ENCODE peak calls at places on chromosomes 4 and X, in seven cellular contexts. N is sigmoid colon, H is prostate gland, V is transverse colon, W is HL-60, O is suprapubic skin, R is Panc1. M is an unnamed sample.

GRCh38 chrX:70979136-70979762 is 48.4 kb upstream of the SLC7A3 start:
- DNase-seq in N (no peak), R (no peak), V (no peak), H (no peak), O (no peak), W (peak; percentile 16), M (no peak)

GRCh38 chr4:183746305-183747229 is 87.5 kb downstream of the TRAPPC11 start:
- DNase-seq in O (no peak), W (no peak), N (no peak), V (no peak), R (no peak), H (peak; percentile 74), M (no peak)

GRCh38 chr4:94244829-94245185 is 37.1 kb downstream of the SMARCAD1 start:
- DNase-seq in O (no peak), H (no peak), N (no peak), W (no peak), V (no peak), R (no peak), M (no peak)

GRCh38 chr4:32196950-32197688 is 1477.0 kb downstream of the PCDH7 start:
- DNase-seq in R (no peak), W (no peak), O (no peak), H (no peak), N (no peak), V (no peak), M (no peak)

GRCh38 chrX:15619053-15619772 is 18.5 kb upstream of the ACE2 start:
- DNase-seq in O (no peak), N (no peak), H (peak; percentile 40), V (peak; percentile 11), R (no peak), W (no peak), M (no peak)

GRCh38 chr4:20520901-20521300 is 179.4 kb upstream of the PACRGL start:
- DNase-seq in R (no peak), V (no peak), H (no peak), N (no peak), W (no peak), O (no peak), M (no peak)

GRCh38 chrX:42085836-42086235 is 162.5 kb upstream of the CASK start:
- DNase-seq in N (no peak), W (no peak), V (no peak), H (no peak), R (no peak), O (no peak), M (no peak)

GRCh38 chr4:163515198-163515597 is 20.7 kb downstream of the TMA16 start:
- DNase-seq in R (no peak), H (no peak), N (no peak), W (no peak), O (no peak), V (no peak), M (peak; percentile 47)

GRCh38 chrX:8955521-8955920 is 78.4 kb downstream of the FAM9B start:
- DNase-seq in R (no peak), N (no peak), H (no peak), O (no peak), W (no peak), V (no peak), M (no peak)

GRCh38 chr4:183256756-183257385 is 63.2 kb downstream of the CLDN22 start:
- DNase-seq in W (peak; percentile 30), R (no peak), V (peak; percentile 38), O (no peak), N (peak; percentile 73), H (no peak), M (peak; percentile 73)

GRCh38 chr4:166657261-166657660 is 577.0 kb downstream of the SPOCK3 start:
- DNase-seq in O (no peak), R (no peak), V (no peak), H (no peak), W (no peak), N (no peak), M (no peak)

GRCh38 chr4:11436673-11437072 is 8.0 kb upstream of the HS3ST1 start:
- DNase-seq in H (no peak), N (no peak), V (no peak), O (no peak), R (no peak), W (no peak), M (peak; percentile 82)

GRCh38 chr4:11441182-11441556 is 12.5 kb upstream of the HS3ST1 start:
- DNase-seq in H (no peak), W (no peak), N (no peak), V (no peak), R (no peak), O (no peak), M (no peak)

GRCh38 chr4:11440481-11441181 is 11.9 kb upstream of the HS3ST1 start:
- DNase-seq in W (no peak), V (no peak), H (no peak), O (no peak), N (no peak), R (no peak), M (no peak)

GRCh38 chr4:11439836-11440235 is 11.1 kb upstream of the HS3ST1 start:
- DNase-seq in H (no peak), W (peak; percentile 60), V (no peak), N (no peak), R (no peak), O (no peak), M (no peak)

GRCh38 chr4:11438647-11439046 is 10.0 kb upstream of the HS3ST1 start:
- DNase-seq in N (no peak), O (no peak), R (no peak), H (peak; percentile 43), W (no peak), V (no peak), M (no peak)
- H3K4me3 ChIP-seq in N (no peak overlapping the region), O (no peak overlapping the region), R (no peak overlapping the region), H (no peak overlapping the region), W (no peak overlapping the region), V (no peak overlapping the region), M (no peak overlapping the region)

DNA sequence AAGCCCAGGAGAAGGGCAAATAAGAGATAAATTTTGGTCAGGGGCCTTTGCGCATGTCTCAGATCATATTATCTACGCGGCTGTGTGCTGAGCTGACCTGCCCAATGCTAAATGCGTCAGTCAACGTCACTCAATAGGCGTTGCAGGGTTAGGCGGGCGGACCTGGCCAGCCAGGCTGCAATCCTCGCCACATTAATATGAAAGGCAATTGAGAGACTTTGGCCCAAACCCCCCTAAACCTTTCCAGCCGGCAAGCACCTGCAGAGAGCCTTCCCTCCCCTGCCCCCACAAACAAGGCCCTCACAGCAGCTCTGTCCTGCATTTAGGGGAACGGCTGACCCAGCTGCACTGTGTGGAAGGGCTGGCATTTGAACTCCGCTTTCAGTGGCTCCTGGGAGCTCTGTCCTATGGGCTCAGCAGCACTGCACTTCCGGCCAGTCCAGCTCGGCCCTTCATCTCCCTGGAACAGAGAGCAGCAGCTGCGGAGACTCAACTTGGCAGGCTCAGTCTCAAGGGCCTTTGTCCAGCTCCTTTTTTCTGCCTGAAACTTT is 133.5 kb downstream of the AFAP1 start:
- DNase-seq in R (no peak), N (peak; percentile 95), O (peak; percentile 81), W (no peak), V (peak; percentile 62), H (peak; percentile 27), M (peak; percentile 70)
- TF ChIP-seq POLR2AphosphoS5 in R (no peak), N (peak; percentile 86), O (no peak), W (no peak), V (peak; percentile 57), H (no peak), M (peak; percentile 72)

DNA sequence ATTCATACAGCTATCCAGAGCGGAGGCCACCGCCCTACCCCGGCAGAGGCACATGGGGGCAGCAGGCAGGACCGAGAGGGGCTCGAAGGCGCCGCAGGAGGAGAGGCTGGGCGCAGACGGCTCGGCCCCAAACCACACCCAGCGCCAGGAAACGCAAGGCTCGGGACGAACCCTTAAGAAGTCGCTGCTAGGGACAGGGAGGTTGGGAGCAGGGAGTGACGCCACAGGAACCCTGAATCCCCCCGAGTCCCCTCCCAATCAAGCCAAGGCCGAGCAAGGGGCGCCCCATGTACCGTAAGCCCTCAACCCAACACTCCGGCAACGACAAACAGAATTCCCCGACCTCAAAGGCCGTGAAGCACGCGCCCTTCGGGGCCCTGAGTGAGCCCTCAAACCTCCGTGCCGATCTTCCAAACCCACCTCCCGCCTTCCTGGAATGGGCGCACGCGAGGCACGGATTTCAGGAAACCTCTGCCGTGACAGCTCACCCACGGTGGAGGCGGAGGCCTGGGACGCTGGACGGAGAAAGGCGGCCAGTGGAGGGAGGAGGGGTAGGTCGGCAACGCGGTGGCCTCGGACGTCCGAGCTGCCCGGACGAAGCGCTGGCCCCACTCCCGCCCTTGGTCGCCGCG is 1.8 kb downstream of the ZFYVE28 start:
- DNase-seq in V (peak; percentile 68), W (no peak), O (no peak), H (no peak), N (no peak), R (no peak), M (peak; percentile 85)
- H3K27ac ChIP-seq in V (peak overlapping the region; percentile 79), W (no peak overlapping the region), O (peak overlapping the region; percentile 65), H (no peak overlapping the region), N (no peak overlapping the region), R (peak overlapping the region; percentile 93), M (peak overlapping the region; percentile 63)

GRCh38 chr4:109560687-109561452 is 824 bp downstream of the MCUB start:
- DNase-seq in W (peak; percentile 26), R (no peak), H (peak; percentile 12), V (peak; percentile 37), O (peak; percentile 83), N (peak; percentile 73), M (no peak)
- H3K4me3 ChIP-seq in W (peak overlapping the region; percentile 63), R (peak overlapping the region; percentile 69), H (peak overlapping the region; percentile 53), V (peak overlapping the region; percentile 82), O (peak overlapping the region; percentile 79), N (peak overlapping the region; percentile 51), M (peak overlapping the region; percentile 87)

DNA sequence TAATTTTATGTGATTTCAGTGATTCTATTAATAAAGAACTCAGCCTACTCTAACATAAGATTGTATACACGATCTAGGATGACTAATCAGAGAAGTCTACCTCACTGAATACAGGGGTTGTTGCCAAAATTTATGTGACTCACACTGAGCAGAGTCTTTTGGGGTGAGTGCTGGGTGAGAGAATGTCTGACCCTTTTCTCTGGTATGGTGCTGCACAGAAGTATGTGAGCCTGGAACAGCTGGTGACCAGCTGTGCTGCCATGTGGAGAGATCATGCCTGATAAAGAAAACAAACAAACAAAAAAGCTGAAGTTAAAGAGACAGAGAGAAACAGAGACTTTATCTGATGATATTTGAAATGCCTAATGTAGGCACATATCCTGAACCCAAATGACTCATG is 618.1 kb upstream of the GRIA3 start:
- DNase-seq in W (no peak), N (no peak), O (no peak), V (no peak), H (no peak), R (no peak), M (no peak)
- TF ChIP-seq POLR2AphosphoS5 in W (no peak), N (no peak), O (no peak), V (no peak), H (no peak), R (no peak), M (no peak)

GRCh38 chr4:38678078-38678477 is 14.1 kb downstream of the KLF3 start:
- DNase-seq in R (no peak), N (no peak), V (no peak), O (no peak), W (no peak), H (no peak), M (no peak)
- H3K27ac ChIP-seq in R (no peak overlapping the region), N (peak overlapping the region; percentile 64), V (peak overlapping the region; percentile 100), O (peak overlapping the region; percentile 56), W (no peak overlapping the region), H (peak overlapping the region; percentile 26), M (no peak overlapping the region)

GRCh38 chr4:70925899-70926635 is 23.9 kb downstream of the MOB1B start:
- DNase-seq in N (no peak), O (no peak), W (no peak), H (no peak), V (no peak), R (no peak), M (no peak)
- H3K4me3 ChIP-seq in N (no peak overlapping the region), O (no peak overlapping the region), W (no peak overlapping the region), H (no peak overlapping the region), V (no peak overlapping the region), R (no peak overlapping the region), M (no peak overlapping the region)